ENCODE peak calls at places on chromosomes 1 and 21, in nine cellular contexts. One of them, this sample, is unnamed.

GRCh38 chr1:93324486-93325464 is 20.9 kb upstream of the DR1 start:
- DNase-seq in GM12891: no peak
- DNase-seq in GM04504: no peak
- DNase-seq in GM10248: no peak
- DNase-seq in NCI-H2029 treated with DMSO at 0.1 percent for 48 hours: no peak
- DNase-seq in RPMI7951: peak; percentile 46
- DNase-seq in activated CD8-positive, alpha-beta T cell treated with anti-CD3 and anti-CD28 coated beads for 36 hours: no peak
- DNase-seq in anterior cingulate cortex: no peak
- DNase-seq in ovary: no peak
- DNase-seq in this sample: no peak

GRCh38 chr1:160838876-160839275 is 23.8 kb downstream of the CD244 start:
- DNase-seq in GM10248: no peak
- DNase-seq in GM04504: no peak
- DNase-seq in NCI-H2029 treated with DMSO at 0.1 percent for 48 hours: no peak
- DNase-seq in ovary: no peak
- DNase-seq in activated CD8-positive, alpha-beta T cell treated with anti-CD3 and anti-CD28 coated beads for 36 hours: peak; percentile 45
- DNase-seq in RPMI7951: no peak
- DNase-seq in GM12891: no peak
- DNase-seq in anterior cingulate cortex: no peak
- DNase-seq in this sample: no peak

GRCh38 chr1:177236967-177237366 is 66.2 kb downstream of the BRINP2 start:
- DNase-seq in activated CD8-positive, alpha-beta T cell treated with anti-CD3 and anti-CD28 coated beads for 36 hours: no peak
- DNase-seq in anterior cingulate cortex: no peak
- DNase-seq in RPMI7951: no peak
- DNase-seq in GM04504: no peak
- DNase-seq in GM12891: no peak
- DNase-seq in NCI-H2029 treated with DMSO at 0.1 percent for 48 hours: no peak
- DNase-seq in ovary: no peak
- DNase-seq in GM10248: no peak
- DNase-seq in this sample: no peak

GRCh38 chr1:96643519-96643918 is 78.1 kb upstream of the PTBP2 start:
- DNase-seq in anterior cingulate cortex: no peak
- DNase-seq in activated CD8-positive, alpha-beta T cell treated with anti-CD3 and anti-CD28 coated beads for 36 hours: no peak
- DNase-seq in GM04504: no peak
- DNase-seq in GM10248: no peak
- DNase-seq in GM12891: no peak
- DNase-seq in RPMI7951: no peak
- DNase-seq in NCI-H2029 treated with DMSO at 0.1 percent for 48 hours: no peak
- DNase-seq in ovary: no peak
- DNase-seq in this sample: no peak

GRCh38 chr1:21319447-21320407 is 29.5 kb upstream of the ECE1 start:
- DNase-seq in GM04504: no peak
- DNase-seq in RPMI7951: no peak
- DNase-seq in ovary: no peak
- DNase-seq in GM12891: no peak
- DNase-seq in NCI-H2029 treated with DMSO at 0.1 percent for 48 hours: no peak
- DNase-seq in GM10248: no peak
- DNase-seq in anterior cingulate cortex: no peak
- DNase-seq in activated CD8-positive, alpha-beta T cell treated with anti-CD3 and anti-CD28 coated beads for 36 hours: no peak
- DNase-seq in this sample: no peak

GRCh38 chr1:9238550-9238949 is 4.0 kb downstream of the H6PD start:
- DNase-seq in activated CD8-positive, alpha-beta T cell treated with anti-CD3 and anti-CD28 coated beads for 36 hours: no peak
- DNase-seq in GM10248: no peak
- DNase-seq in RPMI7951: no peak
- DNase-seq in GM04504: no peak
- DNase-seq in NCI-H2029 treated with DMSO at 0.1 percent for 48 hours: no peak
- DNase-seq in ovary: no peak
- DNase-seq in anterior cingulate cortex: no peak
- DNase-seq in GM12891: no peak
- DNase-seq in this sample: no peak

GRCh38 chr21:43369124-43369523 is 57.8 kb downstream of the SIK1 start:
- DNase-seq in activated CD8-positive, alpha-beta T cell treated with anti-CD3 and anti-CD28 coated beads for 36 hours: peak; percentile 13
- DNase-seq in anterior cingulate cortex: no peak
- DNase-seq in GM04504: no peak
- DNase-seq in ovary: no peak
- DNase-seq in NCI-H2029 treated with DMSO at 0.1 percent for 48 hours: no peak
- DNase-seq in RPMI7951: peak; percentile 79
- DNase-seq in GM12891: no peak
- DNase-seq in GM10248: peak; percentile 57
- DNase-seq in this sample: no peak

GRCh38 chr21:33244781-33245105 is 15.0 kb downstream of the IFNAR2 start:
- DNase-seq in GM12891: no peak
- DNase-seq in RPMI7951: no peak
- DNase-seq in NCI-H2029 treated with DMSO at 0.1 percent for 48 hours: no peak
- DNase-seq in anterior cingulate cortex: no peak
- DNase-seq in GM10248: no peak
- DNase-seq in activated CD8-positive, alpha-beta T cell treated with anti-CD3 and anti-CD28 coated beads for 36 hours: no peak
- DNase-seq in ovary: no peak
- DNase-seq in GM04504: no peak
- DNase-seq in this sample: no peak

GRCh38 chr1:41838266-41838665 is 80.5 kb downstream of the HIVEP3 start:
- DNase-seq in GM04504: no peak
- DNase-seq in ovary: no peak
- DNase-seq in GM12891: no peak
- DNase-seq in GM10248: no peak
- DNase-seq in anterior cingulate cortex: no peak
- DNase-seq in RPMI7951: peak; percentile 24
- DNase-seq in NCI-H2029 treated with DMSO at 0.1 percent for 48 hours: no peak
- DNase-seq in activated CD8-positive, alpha-beta T cell treated with anti-CD3 and anti-CD28 coated beads for 36 hours: no peak
- DNase-seq in this sample: no peak